ENCODE peak calls at places on chromosomes 16 and 17, in ten cellular contexts. Z is adipocyte, E is SJSA1, N is NT2/D1, K is adrenal gland, F is OCI-LY7, A is HAP-1, B is H1, H is cardiac muscle cell, S is prostate gland. Q is an unnamed sample. For H3K4me1, the result is how much of the 10 kb centered on the place peaks cover.

GRCh38 chr16:75292691-75293090 is 41.3 kb upstream of the BCAR1 start:
- DNase-seq in H (no peak), Z (no peak), A (no peak), N (no peak), K (no peak), B (no peak), F (no peak), E (no peak), S (no peak), Q (no peak)

GRCh38 chr17:9883451-9883850 is 21.6 kb downstream of the RCVRN start:
- DNase-seq in Z (no peak), K (no peak), H (no peak), N (no peak), A (no peak), E (no peak), S (no peak), B (no peak), F (no peak), Q (no peak)

GRCh38 chr16:86922311-86922710 is 344.0 kb downstream of the FOXL1 start:
- DNase-seq in F (no peak), E (no peak), A (no peak), N (no peak), S (no peak), H (no peak), B (no peak), K (no peak), Z (no peak), Q (no peak)

GRCh38 chr17:74529243-74529642 is 2.0 kb downstream of the CD300LB start:
- DNase-seq in S (no peak), H (no peak), N (no peak), K (no peak), A (no peak), E (no peak), B (no peak), Z (no peak), F (no peak), Q (no peak)

GRCh38 chr16:69031877-69032301 is 73.6 kb upstream of the HAS3 start:
- DNase-seq in B (no peak), N (no peak), H (no peak), S (no peak), K (peak), Z (no peak), A (no peak), E (no peak), F (no peak), Q (no peak)

GRCh38 chr17:17942846-17943245 is 29.4 kb downstream of the TOM1L2 start:
- DNase-seq in F (no peak), S (no peak), K (peak), N (no peak), B (no peak), H (no peak), E (peak), Z (peak), A (no peak), Q (no peak)

GRCh38 chr17:35521150-35521549 is 16.3 kb downstream of the SLFN12L start:
- DNase-seq in B (no peak), H (no peak), K (no peak), F (no peak), N (no peak), A (no peak), E (no peak), Z (no peak), S (no peak), Q (no peak)

GRCh38 chr17:63974594-63975192 is 2.0 kb upstream of the SCN4A start:
- DNase-seq in H (no peak), A (no peak), F (no peak), K (no peak), B (no peak), Z (peak), S (no peak), N (no peak), E (peak), Q (peak)

GRCh38 chr17:29059281-29059680 is 16.3 kb downstream of the PIPOX start:
- DNase-seq in S (no peak), B (no peak), E (no peak), A (no peak), F (no peak), N (no peak), K (no peak), Z (peak), H (no peak), Q (no peak)

GRCh38 chr17:56468840-56469239 is 124.7 kb upstream of the NOG start:
- DNase-seq in E (no peak), B (no peak), K (no peak), F (no peak), A (no peak), N (no peak), Z (no peak), S (no peak), H (no peak), Q (no peak)

GRCh38 chr16:160691-161190 is 5.0 kb upstream of the HBM start:
- DNase-seq in F (no peak), S (no peak), E (no peak), A (no peak), N (no peak), B (no peak), Z (no peak), K (no peak), H (no peak), Q (no peak)

GRCh38 chr17:69060835-69061234 is at the start of gene ABCA9:
- DNase-seq in K (peak), B (no peak), H (no peak), N (no peak), F (no peak), E (no peak), A (no peak), Z (peak), S (no peak), Q (peak)

GRCh38 chr16:64952177-64952576 is 169.7 kb downstream of the CDH11 start:
- DNase-seq in B (no peak), A (no peak), E (peak), Z (peak), H (no peak), S (no peak), K (no peak), F (no peak), N (no peak), Q (no peak)

GRCh38 chr16:22123146-22123545 is 30.8 kb downstream of the VWA3A start:
- DNase-seq in Z (no peak), E (no peak), S (no peak), K (no peak), N (no peak), A (no peak), H (no peak), F (no peak), B (no peak), Q (no peak)

GRCh38 chr16:59905628-59906027 is 1171.5 kb upstream of the GOT2 start:
- DNase-seq in N (no peak), A (no peak), H (no peak), B (no peak), E (peak), S (no peak), Z (no peak), F (no peak), K (no peak), Q (no peak)

GRCh38 chr17:55668581-55668980 is 54.1 kb downstream of the TMEM100 start:
- DNase-seq in A (no peak), B (no peak), Z (no peak), H (peak), E (peak), S (no peak), N (peak), F (no peak), K (no peak), Q (no peak)

GRCh38 chr16:75382611-75383010 is 50.7 kb downstream of the CFDP1 start:
- DNase-seq in H (no peak), K (no peak), S (no peak), Z (no peak), B (no peak), A (no peak), E (no peak), F (no peak), N (no peak), Q (no peak)

GRCh38 chr17:10631048-10631700 is 25.9 kb downstream of the MYH3 start:
- DNase-seq in N (peak), A (peak), F (no peak), K (peak), Z (peak), B (no peak), E (no peak), H (peak), S (no peak), Q (no peak)

GRCh38 chr17:81574643-81574956 is 22.4 kb upstream of the FAAP100 start:
- DNase-seq in E (no peak), K (no peak), B (no peak), H (no peak), A (no peak), Z (no peak), N (no peak), F (no peak), S (no peak), Q (no peak)

GRCh38 chr17:81576621-81577277 is 24.6 kb upstream of the FAAP100 start:
- DNase-seq in K (no peak), F (no peak), H (no peak), N (no peak), E (peak), Z (peak), B (no peak), A (peak), S (no peak), Q (no peak)

GRCh38 chr17:81577278-81578000 is 25.3 kb upstream of the FAAP100 start:
- DNase-seq in K (no peak), B (no peak), E (peak), Z (peak), A (peak), N (no peak), H (no peak), S (no peak), F (peak), Q (no peak)

GRCh38 chr17:81573794-81574642 is 21.9 kb upstream of the FAAP100 start:
- DNase-seq in S (no peak), F (no peak), Z (no peak), A (no peak), N (no peak), K (no peak), B (no peak), H (no peak), E (no peak), Q (no peak)

DNA sequence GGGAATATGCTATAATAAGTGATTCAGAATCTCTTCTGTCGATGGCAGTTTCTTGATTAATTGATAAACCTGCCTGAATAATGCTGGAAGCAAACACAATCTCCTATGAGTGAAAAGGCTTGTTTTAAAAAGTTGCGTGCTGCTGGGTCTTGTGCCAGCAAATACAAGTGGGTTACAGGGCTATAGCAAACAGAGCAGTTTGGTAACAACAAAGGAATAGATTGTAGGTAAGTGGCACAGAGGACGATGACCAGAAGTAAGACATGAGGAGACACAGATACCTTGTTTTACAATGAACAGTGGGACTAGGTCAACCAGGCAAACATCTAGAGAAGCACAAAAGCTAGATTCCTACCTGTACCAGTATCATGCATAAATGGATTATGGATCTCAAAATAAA is 23.7 kb upstream of the FAAP100 start:
- DNase-seq in S (no peak), F (no peak), E (no peak), Z (no peak), N (no peak), A (no peak), B (no peak), H (no peak), K (no peak), Q (no peak)
- H3K4me1 ChIP-seq in S (under half), F (under half), E (half or more), Z (under half), N (under half), A (under half), B (under half), H (under half), K (under half), Q (under half)

DNA sequence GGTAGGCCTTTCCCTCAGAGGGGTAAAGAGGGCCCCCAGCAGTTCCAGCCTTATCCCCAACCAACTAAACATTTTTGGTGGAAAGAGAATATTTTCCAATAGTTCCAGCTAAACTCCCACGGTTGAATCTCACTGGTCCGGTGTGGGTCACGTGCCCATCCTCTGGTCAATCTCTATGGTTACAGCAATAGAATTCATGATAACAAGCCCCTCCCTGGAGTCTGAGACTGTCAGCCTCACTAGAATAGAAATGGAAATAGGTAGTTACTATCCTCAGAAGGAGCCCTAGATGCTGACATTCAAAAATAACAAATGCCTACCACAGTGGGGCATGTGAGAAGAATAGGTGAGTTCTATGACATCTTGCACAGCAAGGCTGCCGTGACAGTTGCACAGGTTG is 37.5 kb upstream of the LITAF start:
- DNase-seq in K (no peak), F (no peak), N (no peak), H (no peak), Z (no peak), B (no peak), E (no peak), S (no peak), A (no peak), Q (no peak)
- H3K4me1 ChIP-seq in K (under half), F (half or more), N (under half), H (under half), Z (under half), B (under half), E (under half), S (under half), A (under half), Q (under half)

DNA sequence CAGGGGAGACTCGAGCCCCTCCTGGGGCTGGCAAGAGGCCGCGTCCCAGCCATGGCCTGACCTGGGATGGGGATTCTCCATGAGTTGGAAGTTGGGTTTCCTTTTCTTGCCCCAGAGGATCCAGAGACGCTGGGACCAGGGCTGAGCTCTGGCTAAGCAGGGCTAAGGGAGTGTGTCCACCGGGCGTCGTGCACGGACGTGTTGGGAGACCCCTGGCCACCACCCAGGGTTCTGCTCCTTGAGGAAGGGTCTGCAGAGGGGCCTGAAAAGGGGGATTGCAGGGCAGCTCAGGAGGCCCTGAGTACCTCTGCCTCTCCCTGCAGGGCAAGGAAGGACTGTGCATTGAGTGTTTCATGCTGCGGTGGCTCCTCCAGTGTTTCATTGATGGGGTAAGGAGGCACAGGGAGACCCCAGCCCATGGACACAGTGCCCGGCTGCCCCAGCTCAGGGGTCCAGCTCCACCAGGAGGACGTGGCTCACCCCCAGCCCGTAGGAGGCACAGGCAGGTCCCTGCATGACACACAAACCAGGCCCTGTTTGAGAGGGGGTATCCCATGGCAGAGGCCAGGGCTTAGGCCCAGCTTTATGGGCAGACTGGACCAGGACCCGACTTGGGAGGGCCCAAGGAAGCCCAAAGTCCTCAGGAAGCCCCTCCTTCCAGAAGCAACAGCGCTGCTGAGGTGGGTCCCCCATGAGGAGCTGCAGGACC is 47.5 kb downstream of the USP22 start:
- DNase-seq in S (no peak), A (no peak), F (no peak), H (no peak), E (no peak), K (no peak), N (no peak), B (no peak), Z (no peak), Q (no peak)
- H3K4me1 ChIP-seq in S (under half), A (under half), F (under half), H (under half), E (under half), K (under half), N (under half), B (under half), Z (under half), Q (under half)

DNA sequence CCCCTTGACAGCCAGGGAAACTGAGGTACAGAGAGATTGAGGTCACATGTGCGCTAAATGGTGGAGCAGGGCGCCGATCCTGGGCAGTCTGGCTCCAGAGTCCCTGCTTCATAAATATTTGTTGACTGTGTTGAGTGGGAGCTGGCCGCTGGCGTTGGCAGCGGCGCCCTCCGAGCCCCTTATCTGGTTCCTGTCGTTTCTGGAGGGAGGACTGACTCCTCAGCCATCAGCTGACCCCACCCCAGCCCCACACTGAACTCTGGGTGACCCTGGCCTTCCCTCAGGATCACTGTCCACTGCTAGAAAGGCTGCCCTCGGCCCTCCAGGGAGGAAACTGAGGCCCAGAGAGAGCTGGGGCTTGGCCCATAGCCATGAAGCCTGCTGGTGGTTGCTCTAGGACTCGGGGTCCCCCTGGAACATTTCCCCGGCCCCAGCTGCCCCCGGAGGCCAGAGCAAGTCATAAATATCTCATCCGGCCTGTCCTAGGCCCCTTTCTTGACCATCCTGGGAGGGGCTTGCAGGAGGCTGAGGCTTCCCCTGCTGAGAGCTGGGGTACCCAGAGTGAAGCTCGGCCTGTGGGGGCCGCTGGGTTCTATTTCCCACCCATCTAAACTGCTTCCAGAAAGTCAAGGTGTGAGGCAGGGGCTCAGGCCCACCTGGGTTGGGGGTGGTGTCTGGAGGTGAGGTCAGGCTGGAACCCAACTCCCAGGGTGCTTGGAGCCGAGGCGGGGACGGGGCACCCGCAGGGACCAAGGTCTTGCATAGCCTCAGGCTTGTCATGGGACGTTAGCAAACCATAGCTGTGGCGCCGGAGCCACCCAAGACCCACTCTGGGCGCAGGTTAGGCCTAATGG is 51.6 kb upstream of the GSE1 start:
- DNase-seq in S (no peak), N (no peak), A (no peak), F (no peak), K (no peak), B (no peak), H (peak), E (no peak), Z (no peak), Q (no peak)
- H3K4me1 ChIP-seq in S (under half), N (under half), A (half or more), F (under half), K (half or more), B (under half), H (half or more), E (under half), Z (half or more), Q (half or more)

GRCh38 chr16:23871924-23872323 is 36.1 kb downstream of the PRKCB start:
- DNase-seq in K (no peak), F (no peak), H (no peak), Z (no peak), A (no peak), S (no peak), N (no peak), B (no peak), E (no peak), Q (no peak)
- H3K4me1 ChIP-seq in K (under half), F (under half), H (under half), Z (under half), A (under half), S (under half), N (under half), B (under half), E (under half), Q (under half)

Q was measured in gastrocnemius medialis.